ENCODE peak calls at places on chromosomes 1 and 21, in four cellular contexts. One of them, this sample, is unnamed.
A peak's percentile ranks its signal among the peaks of the same experiment; 100 is the strongest.

GRCh38 chr1:233505130-233505529 is 108.8 kb upstream of the KCNK1 start:
- DNase-seq in omental fat pad: no peak
- DNase-seq in heart right ventricle: no peak
- DNase-seq in Peyer's patch: no peak
- DNase-seq in this sample: no peak

GRCh38 chr1:68973459-68974244 is 476.8 kb upstream of the DEPDC1 start:
- DNase-seq in omental fat pad: no peak
- DNase-seq in heart right ventricle: no peak
- DNase-seq in Peyer's patch: no peak
- DNase-seq in this sample: no peak

GRCh38 chr21:31514598-31514997 is 144.9 kb upstream of the SOD1 start:
- DNase-seq in omental fat pad: no peak
- DNase-seq in heart right ventricle: no peak
- DNase-seq in Peyer's patch: no peak
- DNase-seq in this sample: no peak

GRCh38 chr21:42755031-42755665 is 101.7 kb downstream of the PDE9A start:
- DNase-seq in omental fat pad: no peak
- DNase-seq in heart right ventricle: no peak
- DNase-seq in Peyer's patch: no peak
- DNase-seq in this sample: no peak

GRCh38 chr1:68979891-68980290 is 483.0 kb upstream of the DEPDC1 start:
- DNase-seq in omental fat pad: no peak
- DNase-seq in heart right ventricle: no peak
- DNase-seq in Peyer's patch: no peak
- DNase-seq in this sample: no peak

GRCh38 chr1:153752561-153753195 is 22.5 kb upstream of the SLC27A3 start:
- DNase-seq in omental fat pad: peak; percentile 76
- DNase-seq in heart right ventricle: no peak
- DNase-seq in Peyer's patch: no peak
- DNase-seq in this sample: no peak

GRCh38 chr1:62299426-62300200 is 19.6 kb downstream of the KANK4 start:
- DNase-seq in omental fat pad: no peak
- DNase-seq in heart right ventricle: peak; percentile 50
- DNase-seq in Peyer's patch: no peak
- DNase-seq in this sample: no peak

GRCh38 chr1:43396059-43396458 is 6.4 kb downstream of the SZT2 start:
- DNase-seq in omental fat pad: no peak
- DNase-seq in heart right ventricle: no peak
- DNase-seq in Peyer's patch: no peak
- DNase-seq in this sample: no peak

GRCh38 chr1:232239557-232240468 is 390.1 kb downstream of the SIPA1L2 start:
- DNase-seq in omental fat pad: no peak
- DNase-seq in heart right ventricle: no peak
- DNase-seq in Peyer's patch: no peak
- DNase-seq in this sample: no peak

GRCh38 chr1:235632538-235633219 is 16.9 kb downstream of the GNG4 start:
- DNase-seq in omental fat pad: no peak
- DNase-seq in heart right ventricle: no peak
- DNase-seq in Peyer's patch: no peak
- DNase-seq in this sample: no peak

GRCh38 chr1:167238713-167239112 is 18.0 kb downstream of the POU2F1 start:
- DNase-seq in omental fat pad: no peak
- DNase-seq in heart right ventricle: no peak
- DNase-seq in Peyer's patch: no peak
- DNase-seq in this sample: no peak

GRCh38 chr1:111082421-111083192 is 57.3 kb downstream of the DRAM2 start:
- DNase-seq in omental fat pad: no peak
- DNase-seq in heart right ventricle: no peak
- DNase-seq in Peyer's patch: no peak
- DNase-seq in this sample: no peak

GRCh38 chr1:236534164-236534651 is 10.4 kb downstream of the LGALS8 start:
- DNase-seq in omental fat pad: no peak
- DNase-seq in heart right ventricle: no peak
- DNase-seq in Peyer's patch: no peak
- DNase-seq in this sample: no peak

GRCh38 chr1:6592441-6592840 is 10.2 kb downstream of the KLHL21 start:
- DNase-seq in omental fat pad: no peak
- DNase-seq in heart right ventricle: no peak
- DNase-seq in Peyer's patch: no peak
- DNase-seq in this sample: no peak

GRCh38 chr1:17128361-17128760 is 9.1 kb upstream of the PADI2 start:
- DNase-seq in omental fat pad: no peak
- DNase-seq in heart right ventricle: no peak
- DNase-seq in Peyer's patch: no peak
- DNase-seq in this sample: no peak

GRCh38 chr1:40722622-40723021 is 31.1 kb downstream of the NFYC start:
- DNase-seq in omental fat pad: no peak
- DNase-seq in heart right ventricle: no peak
- DNase-seq in Peyer's patch: no peak
- DNase-seq in this sample: no peak
- TF ChIP-seq CTCF in omental fat pad: no peak
- TF ChIP-seq CTCF in heart right ventricle: no peak
- TF ChIP-seq CTCF in Peyer's patch: no peak
- TF ChIP-seq CTCF in this sample: no peak

GRCh38 chr1:101588677-101589076 is 351.9 kb downstream of the S1PR1 start:
- DNase-seq in omental fat pad: no peak
- DNase-seq in heart right ventricle: no peak
- DNase-seq in Peyer's patch: no peak
- DNase-seq in this sample: no peak
- TF ChIP-seq CTCF in omental fat pad: no peak
- TF ChIP-seq CTCF in heart right ventricle: no peak
- TF ChIP-seq CTCF in Peyer's patch: no peak
- TF ChIP-seq CTCF in this sample: no peak

GRCh38 chr1:8165595-8166360 is 139.7 kb upstream of the ERRFI1 start:
- DNase-seq in omental fat pad: no peak
- DNase-seq in heart right ventricle: no peak
- DNase-seq in Peyer's patch: no peak
- DNase-seq in this sample: no peak
- TF ChIP-seq CTCF in omental fat pad: no peak
- TF ChIP-seq CTCF in heart right ventricle: no peak
- TF ChIP-seq CTCF in Peyer's patch: no peak
- TF ChIP-seq CTCF in this sample: no peak

DNA sequence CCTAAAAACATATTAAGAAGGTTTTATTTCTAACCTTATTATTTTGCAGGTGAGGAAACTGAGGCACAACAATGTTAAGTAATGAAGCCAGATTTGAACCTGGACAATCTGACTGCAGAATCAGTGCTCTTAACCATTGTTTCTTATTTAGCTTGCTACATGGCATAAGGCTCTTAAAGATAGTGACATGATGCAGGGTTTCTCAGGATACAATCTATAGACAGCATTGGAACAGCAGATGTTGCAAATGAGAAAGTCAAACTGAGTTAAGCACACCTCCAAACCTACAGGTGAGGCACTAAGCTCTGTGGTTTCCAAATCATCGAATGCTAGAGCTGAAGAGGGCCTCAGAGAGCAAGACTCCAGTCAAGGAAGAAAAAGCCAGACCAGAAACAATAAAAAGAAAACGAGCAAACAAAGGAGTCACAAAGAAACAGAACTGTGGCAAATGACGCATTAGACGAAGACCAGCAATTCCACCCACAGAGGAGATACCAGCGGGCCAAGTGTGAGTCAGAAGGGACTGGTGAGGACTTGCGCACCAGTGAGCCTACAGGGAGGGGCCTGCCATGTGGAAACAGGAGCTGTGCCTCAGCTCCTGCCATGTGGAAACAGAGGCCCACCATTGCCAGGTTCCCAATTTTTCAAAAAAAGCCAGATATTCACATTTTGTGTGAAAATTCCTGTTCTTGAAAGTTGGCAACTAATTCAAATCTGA is 14.4 kb downstream of the CD58 start:
- DNase-seq in omental fat pad: no peak
- DNase-seq in heart right ventricle: peak; percentile 43
- DNase-seq in Peyer's patch: peak; percentile 40
- DNase-seq in this sample: peak; percentile 57
- TF ChIP-seq CTCF in omental fat pad: no peak
- TF ChIP-seq CTCF in heart right ventricle: no peak
- TF ChIP-seq CTCF in Peyer's patch: no peak
- TF ChIP-seq CTCF in this sample: no peak

GRCh38 chr1:26864610-26865480 is 1.9 kb downstream of the SFN start:
- DNase-seq in omental fat pad: peak; percentile 72
- DNase-seq in heart right ventricle: peak; percentile 96
- DNase-seq in Peyer's patch: peak; percentile 95
- DNase-seq in this sample: peak; percentile 96

GRCh38 chr1:26861286-26861701 is 1.7 kb upstream of the SFN start:
- DNase-seq in omental fat pad: no peak
- DNase-seq in heart right ventricle: no peak
- DNase-seq in Peyer's patch: no peak
- DNase-seq in this sample: no peak

GRCh38 chr1:26861889-26862371 is 1.0 kb upstream of the SFN start:
- DNase-seq in omental fat pad: no peak
- DNase-seq in heart right ventricle: no peak
- DNase-seq in Peyer's patch: no peak
- DNase-seq in this sample: no peak

GRCh38 chr1:26863677-26864060 is 720 bp downstream of the SFN start:
- DNase-seq in omental fat pad: no peak
- DNase-seq in heart right ventricle: no peak
- DNase-seq in Peyer's patch: no peak
- DNase-seq in this sample: no peak

GRCh38 chr1:26862781-26863676 is at the start of gene SFN:
- DNase-seq in omental fat pad: no peak
- DNase-seq in heart right ventricle: no peak
- DNase-seq in Peyer's patch: no peak
- DNase-seq in this sample: no peak
- TF ChIP-seq CTCF in omental fat pad: no peak
- TF ChIP-seq CTCF in heart right ventricle: no peak
- TF ChIP-seq CTCF in Peyer's patch: no peak
- TF ChIP-seq CTCF in this sample: no peak

DNA sequence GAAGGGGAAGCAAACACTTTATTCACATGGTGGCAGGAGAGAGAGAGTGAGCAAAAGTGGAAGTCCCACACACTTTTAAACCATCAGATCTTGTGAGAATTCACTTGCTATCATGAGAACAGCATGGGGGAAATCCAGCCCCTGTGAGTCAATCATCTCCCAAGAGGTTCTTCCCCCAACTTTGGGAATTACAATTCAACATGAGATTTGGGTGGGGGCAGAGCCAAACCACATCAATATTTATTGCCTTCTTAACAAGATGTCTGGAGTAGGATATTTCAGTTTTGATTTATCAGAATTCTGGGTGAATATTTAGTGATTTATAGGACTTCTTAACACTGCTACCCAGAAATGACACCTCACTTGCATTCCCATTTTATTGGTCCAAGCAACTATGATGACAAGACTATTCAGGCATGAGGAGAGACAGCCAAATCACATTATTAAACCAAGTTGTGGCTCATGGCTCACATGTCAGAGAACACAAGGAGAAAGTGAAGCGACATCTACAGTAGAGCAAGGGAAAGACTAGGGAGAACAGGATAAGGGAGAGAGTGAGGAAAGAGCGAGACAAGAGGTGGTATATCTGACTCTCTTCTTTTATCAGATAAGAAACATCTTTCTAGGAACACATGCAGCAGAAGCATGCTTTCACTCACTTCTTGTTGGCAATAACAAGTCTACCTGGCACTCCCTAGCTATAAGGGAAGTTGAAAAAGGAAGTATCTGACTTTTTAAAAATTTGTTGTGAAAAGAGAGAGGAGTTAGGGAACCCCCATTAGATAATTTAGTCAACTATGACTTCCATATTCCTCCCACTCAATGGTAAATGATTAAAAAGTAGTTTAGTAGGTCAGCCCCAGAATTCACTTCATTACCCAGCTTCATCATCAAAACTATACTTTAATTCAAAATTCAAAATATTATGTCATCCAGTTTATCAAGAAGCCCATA is 36.6 kb upstream of the PTPRC start:
- DNase-seq in omental fat pad: no peak
- DNase-seq in heart right ventricle: no peak
- DNase-seq in Peyer's patch: no peak
- DNase-seq in this sample: no peak
- TF ChIP-seq CTCF in omental fat pad: no peak
- TF ChIP-seq CTCF in heart right ventricle: no peak
- TF ChIP-seq CTCF in Peyer's patch: no peak
- TF ChIP-seq CTCF in this sample: no peak

DNA sequence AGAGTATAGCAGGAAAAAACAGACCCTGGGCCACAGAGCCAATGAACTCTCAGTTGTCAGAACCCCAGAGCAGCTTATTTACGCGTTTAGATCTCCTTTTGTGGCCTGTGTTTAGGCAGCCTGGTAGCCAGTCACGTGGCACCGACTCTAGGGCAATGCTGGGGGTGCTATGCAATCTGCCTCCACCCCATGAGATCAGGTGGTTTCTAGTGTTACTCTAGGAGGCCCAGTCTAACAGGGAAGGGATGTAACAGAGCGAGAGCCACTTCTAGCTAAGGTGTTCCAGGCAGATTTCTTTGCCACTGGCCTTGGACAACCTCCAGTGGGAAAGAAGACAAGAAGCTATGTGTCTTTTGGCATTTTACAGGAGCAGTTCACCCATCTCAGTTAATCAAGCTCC is 12.0 kb upstream of the A3GALT2 start:
- DNase-seq in omental fat pad: no peak
- DNase-seq in heart right ventricle: no peak
- DNase-seq in Peyer's patch: no peak
- DNase-seq in this sample: no peak
- TF ChIP-seq CTCF in omental fat pad: no peak
- TF ChIP-seq CTCF in heart right ventricle: no peak
- TF ChIP-seq CTCF in Peyer's patch: no peak
- TF ChIP-seq CTCF in this sample: no peak

GRCh38 chr21:34945288-34945687 is 103.8 kb downstream of the RUNX1 start:
- DNase-seq in omental fat pad: no peak
- DNase-seq in heart right ventricle: no peak
- DNase-seq in Peyer's patch: no peak
- DNase-seq in this sample: no peak

GRCh38 chr21:34948157-34948556 is 100.9 kb downstream of the RUNX1 start:
- DNase-seq in omental fat pad: no peak
- DNase-seq in heart right ventricle: no peak
- DNase-seq in Peyer's patch: no peak
- DNase-seq in this sample: no peak

GRCh38 chr21:34949045-34949444 is 100.1 kb downstream of the RUNX1 start:
- DNase-seq in omental fat pad: no peak
- DNase-seq in heart right ventricle: no peak
- DNase-seq in Peyer's patch: no peak
- DNase-seq in this sample: no peak

GRCh38 chr21:34946385-34947121 is 102.5 kb downstream of the RUNX1 start:
- DNase-seq in omental fat pad: no peak
- DNase-seq in heart right ventricle: no peak
- DNase-seq in Peyer's patch: no peak
- DNase-seq in this sample: no peak

GRCh38 chr21:34947122-34947534 is 102.0 kb downstream of the RUNX1 start:
- DNase-seq in omental fat pad: no peak
- DNase-seq in heart right ventricle: no peak
- DNase-seq in Peyer's patch: no peak
- DNase-seq in this sample: no peak
- TF ChIP-seq CTCF in omental fat pad: no peak
- TF ChIP-seq CTCF in heart right ventricle: no peak
- TF ChIP-seq CTCF in Peyer's patch: no peak
- TF ChIP-seq CTCF in this sample: no peak

GRCh38 chr1:24859063-24860010 is 70.7 kb downstream of the RUNX3 start:
- DNase-seq in omental fat pad: no peak
- DNase-seq in heart right ventricle: no peak
- DNase-seq in Peyer's patch: no peak
- DNase-seq in this sample: no peak

GRCh38 chr1:24858277-24858676 is 71.8 kb downstream of the RUNX3 start:
- DNase-seq in omental fat pad: no peak
- DNase-seq in heart right ventricle: no peak
- DNase-seq in Peyer's patch: no peak
- DNase-seq in this sample: no peak

GRCh38 chr1:24855474-24855873 is 74.6 kb downstream of the RUNX3 start:
- DNase-seq in omental fat pad: no peak
- DNase-seq in heart right ventricle: no peak
- DNase-seq in Peyer's patch: no peak
- DNase-seq in this sample: no peak

GRCh38 chr1:24856787-24857527 is 73.1 kb downstream of the RUNX3 start:
- DNase-seq in omental fat pad: no peak
- DNase-seq in heart right ventricle: no peak
- DNase-seq in Peyer's patch: no peak
- DNase-seq in this sample: peak; percentile 52

GRCh38 chr1:24857528-24858133 is 72.4 kb downstream of the RUNX3 start:
- DNase-seq in omental fat pad: no peak
- DNase-seq in heart right ventricle: no peak
- DNase-seq in Peyer's patch: no peak
- DNase-seq in this sample: no peak
- TF ChIP-seq CTCF in omental fat pad: no peak
- TF ChIP-seq CTCF in heart right ventricle: no peak
- TF ChIP-seq CTCF in Peyer's patch: no peak
- TF ChIP-seq CTCF in this sample: peak; percentile 14

This sample was measured in natural killer cell.